ENCODE peak calls at places on chromosomes 1 and 21, in ten cellular contexts. H, D, X, J, N, V, Y, Z, E and K are unnamed samples.

GRCh38 chr1:92958203-92958970 is 2.9 kb downstream of the DIPK1A start:
- DNase-seq in H (no peak), Y (no peak), V (no peak), Z (no peak), E (peak; percentile 13), X (no peak), D (no peak), N (no peak), J (no peak), K (no peak)

GRCh38 chr1:44485229-44485932 is 80.3 kb downstream of the RNF220 start:
- DNase-seq in V (peak; percentile 98), H (no peak), N (peak; percentile 75), D (peak; percentile 58), Z (peak; percentile 83), Y (no peak), E (peak; percentile 87), X (no peak), J (no peak), K (no peak)

GRCh38 chr1:230854423-230854822 is 13.9 kb downstream of the C1orf198 start:
- DNase-seq in Z (no peak), Y (no peak), V (no peak), E (no peak), N (no peak), J (no peak), H (no peak), X (no peak), D (no peak), K (no peak)

GRCh38 chr1:98133151-98133550 is 212.3 kb upstream of the DPYD start:
- DNase-seq in H (no peak), D (no peak), Z (no peak), E (no peak), N (no peak), X (no peak), V (no peak), J (no peak), Y (no peak), K (no peak)

GRCh38 chr21:17554619-17555472 is 42.0 kb downstream of the CXADR start:
- DNase-seq in Y (no peak), Z (peak; percentile 35), V (peak; percentile 53), N (peak; percentile 43), E (no peak), J (no peak), H (no peak), X (peak; percentile 18), D (no peak), K (no peak)

GRCh38 chr1:10671090-10671489 is 125.4 kb downstream of the CASZ1 start:
- DNase-seq in J (no peak), N (no peak), Z (no peak), D (no peak), X (no peak), H (no peak), V (no peak), Y (no peak), E (no peak), K (no peak)

GRCh38 chr1:66253330-66253921 is 280.5 kb upstream of the SGIP1 start:
- DNase-seq in H (no peak), J (peak; percentile 32), E (peak; percentile 89), Y (no peak), V (peak; percentile 81), N (peak; percentile 79), Z (peak; percentile 77), D (no peak), X (peak; percentile 50), K (no peak)

GRCh38 chr1:3036646-3037280 is 15.5 kb downstream of the ACTRT2 start:
- DNase-seq in D (no peak), H (no peak), Z (no peak), X (no peak), N (no peak), E (no peak), J (no peak), Y (no peak), V (no peak), K (no peak)

GRCh38 chr21:16187603-16188002 is 457.8 kb downstream of the USP25 start:
- DNase-seq in D (no peak), H (no peak), X (no peak), V (no peak), E (no peak), Z (no peak), N (no peak), Y (no peak), J (no peak), K (no peak)

GRCh38 chr21:26795866-26796329 is 49.3 kb downstream of the ADAMTS1 start:
- DNase-seq in X (no peak), N (peak; percentile 67), E (peak; percentile 99), H (peak; percentile 85), V (peak; percentile 98), Y (no peak), J (peak; percentile 40), Z (peak; percentile 88), D (no peak), K (peak; percentile 70)

GRCh38 chr1:116868386-116868785 is 41.3 kb upstream of the PTGFRN start:
- DNase-seq in Z (no peak), Y (no peak), E (peak; percentile 43), N (no peak), D (no peak), V (no peak), H (no peak), X (no peak), J (no peak), K (no peak)

GRCh38 chr1:188715566-188715965 is 1762.1 kb downstream of the BRINP3 start:
- DNase-seq in N (no peak), J (no peak), Y (no peak), X (peak; percentile 12), E (peak; percentile 21), D (no peak), Z (peak; percentile 16), H (no peak), V (no peak), K (no peak)